ENCODE peak calls at places on chromosomes 11 and 22, in nine cellular contexts. One of them, this sample, is unnamed.

GRCh38 chr11:126282361-126282741 is 542 bp upstream of the TIRAP start:
- DNase-seq in activated CD4-positive, alpha-beta T cell treated with anti-CD3 and anti-CD28 coated beads for 48 hours: peak
- DNase-seq in nucleus accumbens: peak
- DNase-seq in progenitor cell of endocrine pancreas: peak
- DNase-seq in CD4-positive, alpha-beta T cell: peak
- DNase-seq in stimulated activated CD4-positive, alpha-beta T cell treated with anti-CD3 and anti-CD28 coated beads, Interleukin-2, amount 100 ng/mL, for 48 hours: peak
- DNase-seq in foreskin fibroblast: peak
- DNase-seq in Calu3: no peak
- DNase-seq in T-helper 2 cell: peak
- DNase-seq in this sample: peak

GRCh38 chr11:75539459-75540022 is 13.8 kb upstream of the GDPD5 start:
- DNase-seq in activated CD4-positive, alpha-beta T cell treated with anti-CD3 and anti-CD28 coated beads for 48 hours: no peak
- DNase-seq in nucleus accumbens: no peak
- DNase-seq in progenitor cell of endocrine pancreas: no peak
- DNase-seq in CD4-positive, alpha-beta T cell: no peak
- DNase-seq in stimulated activated CD4-positive, alpha-beta T cell treated with anti-CD3 and anti-CD28 coated beads, Interleukin-2, amount 100 ng/mL, for 48 hours: no peak
- DNase-seq in foreskin fibroblast: no peak
- DNase-seq in Calu3: no peak
- DNase-seq in T-helper 2 cell: no peak
- DNase-seq in this sample: no peak

GRCh38 chr11:62548545-62549335 is 2.1 kb upstream of the AHNAK start:
- DNase-seq in activated CD4-positive, alpha-beta T cell treated with anti-CD3 and anti-CD28 coated beads for 48 hours: no peak
- DNase-seq in nucleus accumbens: no peak
- DNase-seq in progenitor cell of endocrine pancreas: no peak
- DNase-seq in CD4-positive, alpha-beta T cell: no peak
- DNase-seq in stimulated activated CD4-positive, alpha-beta T cell treated with anti-CD3 and anti-CD28 coated beads, Interleukin-2, amount 100 ng/mL, for 48 hours: no peak
- DNase-seq in foreskin fibroblast: no peak
- DNase-seq in Calu3: peak
- DNase-seq in T-helper 2 cell: no peak
- DNase-seq in this sample: no peak

GRCh38 chr22:35480627-35481565 is 59.7 kb upstream of the RASD2 start:
- DNase-seq in activated CD4-positive, alpha-beta T cell treated with anti-CD3 and anti-CD28 coated beads for 48 hours: no peak
- DNase-seq in nucleus accumbens: no peak
- DNase-seq in progenitor cell of endocrine pancreas: no peak
- DNase-seq in CD4-positive, alpha-beta T cell: no peak
- DNase-seq in stimulated activated CD4-positive, alpha-beta T cell treated with anti-CD3 and anti-CD28 coated beads, Interleukin-2, amount 100 ng/mL, for 48 hours: no peak
- DNase-seq in foreskin fibroblast: no peak
- DNase-seq in Calu3: peak
- DNase-seq in T-helper 2 cell: no peak
- DNase-seq in this sample: no peak

GRCh38 chr11:83047515-83048225 is 24.0 kb downstream of the RAB30 start:
- DNase-seq in activated CD4-positive, alpha-beta T cell treated with anti-CD3 and anti-CD28 coated beads for 48 hours: no peak
- DNase-seq in nucleus accumbens: no peak
- DNase-seq in progenitor cell of endocrine pancreas: no peak
- DNase-seq in CD4-positive, alpha-beta T cell: no peak
- DNase-seq in stimulated activated CD4-positive, alpha-beta T cell treated with anti-CD3 and anti-CD28 coated beads, Interleukin-2, amount 100 ng/mL, for 48 hours: no peak
- DNase-seq in foreskin fibroblast: no peak
- DNase-seq in Calu3: no peak
- DNase-seq in T-helper 2 cell: no peak
- DNase-seq in this sample: no peak

GRCh38 chr11:68430801-68431200 is 29.8 kb upstream of the PPP6R3 start:
- DNase-seq in activated CD4-positive, alpha-beta T cell treated with anti-CD3 and anti-CD28 coated beads for 48 hours: no peak
- DNase-seq in nucleus accumbens: no peak
- DNase-seq in progenitor cell of endocrine pancreas: no peak
- DNase-seq in CD4-positive, alpha-beta T cell: no peak
- DNase-seq in stimulated activated CD4-positive, alpha-beta T cell treated with anti-CD3 and anti-CD28 coated beads, Interleukin-2, amount 100 ng/mL, for 48 hours: no peak
- DNase-seq in foreskin fibroblast: no peak
- DNase-seq in Calu3: peak
- DNase-seq in T-helper 2 cell: no peak
- DNase-seq in this sample: no peak

GRCh38 chr11:133516845-133517244 is 15.5 kb downstream of the OPCML start:
- DNase-seq in activated CD4-positive, alpha-beta T cell treated with anti-CD3 and anti-CD28 coated beads for 48 hours: no peak
- DNase-seq in nucleus accumbens: no peak
- DNase-seq in progenitor cell of endocrine pancreas: no peak
- DNase-seq in CD4-positive, alpha-beta T cell: no peak
- DNase-seq in stimulated activated CD4-positive, alpha-beta T cell treated with anti-CD3 and anti-CD28 coated beads, Interleukin-2, amount 100 ng/mL, for 48 hours: no peak
- DNase-seq in foreskin fibroblast: no peak
- DNase-seq in Calu3: no peak
- DNase-seq in T-helper 2 cell: no peak
- DNase-seq in this sample: no peak

GRCh38 chr11:11444800-11445126 is 91.7 kb upstream of the CSNK2A3 start:
- DNase-seq in activated CD4-positive, alpha-beta T cell treated with anti-CD3 and anti-CD28 coated beads for 48 hours: no peak
- DNase-seq in nucleus accumbens: no peak
- DNase-seq in progenitor cell of endocrine pancreas: no peak
- DNase-seq in CD4-positive, alpha-beta T cell: no peak
- DNase-seq in stimulated activated CD4-positive, alpha-beta T cell treated with anti-CD3 and anti-CD28 coated beads, Interleukin-2, amount 100 ng/mL, for 48 hours: no peak
- DNase-seq in foreskin fibroblast: no peak
- DNase-seq in Calu3: no peak
- DNase-seq in T-helper 2 cell: no peak
- DNase-seq in this sample: no peak

GRCh38 chr11:29251738-29252137 is 765.1 kb downstream of the KCNA4 start:
- DNase-seq in activated CD4-positive, alpha-beta T cell treated with anti-CD3 and anti-CD28 coated beads for 48 hours: no peak
- DNase-seq in nucleus accumbens: no peak
- DNase-seq in progenitor cell of endocrine pancreas: no peak
- DNase-seq in CD4-positive, alpha-beta T cell: no peak
- DNase-seq in stimulated activated CD4-positive, alpha-beta T cell treated with anti-CD3 and anti-CD28 coated beads, Interleukin-2, amount 100 ng/mL, for 48 hours: no peak
- DNase-seq in foreskin fibroblast: no peak
- DNase-seq in Calu3: no peak
- DNase-seq in T-helper 2 cell: no peak
- DNase-seq in this sample: no peak

GRCh38 chr22:45284705-45285305 is at the start of gene UPK3A:
- DNase-seq in activated CD4-positive, alpha-beta T cell treated with anti-CD3 and anti-CD28 coated beads for 48 hours: peak
- DNase-seq in nucleus accumbens: no peak
- DNase-seq in progenitor cell of endocrine pancreas: peak
- DNase-seq in CD4-positive, alpha-beta T cell: peak
- DNase-seq in stimulated activated CD4-positive, alpha-beta T cell treated with anti-CD3 and anti-CD28 coated beads, Interleukin-2, amount 100 ng/mL, for 48 hours: peak
- DNase-seq in foreskin fibroblast: no peak
- DNase-seq in Calu3: peak
- DNase-seq in T-helper 2 cell: peak
- DNase-seq in this sample: peak

GRCh38 chr11:83282084-83282716 is 4.0 kb downstream of the CCDC90B start:
- DNase-seq in activated CD4-positive, alpha-beta T cell treated with anti-CD3 and anti-CD28 coated beads for 48 hours: no peak
- DNase-seq in nucleus accumbens: no peak
- DNase-seq in progenitor cell of endocrine pancreas: no peak
- DNase-seq in CD4-positive, alpha-beta T cell: no peak
- DNase-seq in stimulated activated CD4-positive, alpha-beta T cell treated with anti-CD3 and anti-CD28 coated beads, Interleukin-2, amount 100 ng/mL, for 48 hours: no peak
- DNase-seq in foreskin fibroblast: no peak
- DNase-seq in Calu3: no peak
- DNase-seq in T-helper 2 cell: no peak
- DNase-seq in this sample: no peak

GRCh38 chr11:121886005-121886739 is 229.8 kb downstream of the BLID start:
- DNase-seq in activated CD4-positive, alpha-beta T cell treated with anti-CD3 and anti-CD28 coated beads for 48 hours: no peak
- DNase-seq in nucleus accumbens: no peak
- DNase-seq in progenitor cell of endocrine pancreas: no peak
- DNase-seq in CD4-positive, alpha-beta T cell: no peak
- DNase-seq in stimulated activated CD4-positive, alpha-beta T cell treated with anti-CD3 and anti-CD28 coated beads, Interleukin-2, amount 100 ng/mL, for 48 hours: no peak
- DNase-seq in foreskin fibroblast: no peak
- DNase-seq in Calu3: no peak
- DNase-seq in T-helper 2 cell: no peak
- DNase-seq in this sample: no peak

GRCh38 chr11:1275021-1275420 is 34.4 kb downstream of the TOLLIP start:
- DNase-seq in activated CD4-positive, alpha-beta T cell treated with anti-CD3 and anti-CD28 coated beads for 48 hours: no peak
- DNase-seq in nucleus accumbens: no peak
- DNase-seq in progenitor cell of endocrine pancreas: no peak
- DNase-seq in CD4-positive, alpha-beta T cell: no peak
- DNase-seq in stimulated activated CD4-positive, alpha-beta T cell treated with anti-CD3 and anti-CD28 coated beads, Interleukin-2, amount 100 ng/mL, for 48 hours: no peak
- DNase-seq in foreskin fibroblast: no peak
- DNase-seq in Calu3: no peak
- DNase-seq in T-helper 2 cell: no peak
- DNase-seq in this sample: no peak

GRCh38 chr11:18705651-18706281 is 7.2 kb downstream of the TMEM86A start:
- DNase-seq in activated CD4-positive, alpha-beta T cell treated with anti-CD3 and anti-CD28 coated beads for 48 hours: peak
- DNase-seq in nucleus accumbens: no peak
- DNase-seq in progenitor cell of endocrine pancreas: no peak
- DNase-seq in CD4-positive, alpha-beta T cell: no peak
- DNase-seq in stimulated activated CD4-positive, alpha-beta T cell treated with anti-CD3 and anti-CD28 coated beads, Interleukin-2, amount 100 ng/mL, for 48 hours: no peak
- DNase-seq in foreskin fibroblast: no peak
- DNase-seq in Calu3: no peak
- DNase-seq in T-helper 2 cell: no peak
- DNase-seq in this sample: peak

GRCh38 chr22:27113211-27114030 is 456.0 kb downstream of the MIAT start:
- DNase-seq in activated CD4-positive, alpha-beta T cell treated with anti-CD3 and anti-CD28 coated beads for 48 hours: peak
- DNase-seq in nucleus accumbens: no peak
- DNase-seq in progenitor cell of endocrine pancreas: no peak
- DNase-seq in CD4-positive, alpha-beta T cell: no peak
- DNase-seq in stimulated activated CD4-positive, alpha-beta T cell treated with anti-CD3 and anti-CD28 coated beads, Interleukin-2, amount 100 ng/mL, for 48 hours: no peak
- DNase-seq in foreskin fibroblast: peak
- DNase-seq in Calu3: peak
- DNase-seq in T-helper 2 cell: no peak
- DNase-seq in this sample: no peak

GRCh38 chr11:70677232-70677916 is 279.0 kb downstream of the CTTN start:
- DNase-seq in activated CD4-positive, alpha-beta T cell treated with anti-CD3 and anti-CD28 coated beads for 48 hours: no peak
- DNase-seq in nucleus accumbens: no peak
- DNase-seq in progenitor cell of endocrine pancreas: no peak
- DNase-seq in CD4-positive, alpha-beta T cell: no peak
- DNase-seq in stimulated activated CD4-positive, alpha-beta T cell treated with anti-CD3 and anti-CD28 coated beads, Interleukin-2, amount 100 ng/mL, for 48 hours: no peak
- DNase-seq in foreskin fibroblast: no peak
- DNase-seq in Calu3: no peak
- DNase-seq in T-helper 2 cell: no peak
- DNase-seq in this sample: no peak

This sample was measured in stimulated activated naive CD8-positive, alpha-beta T cell treated with anti-CD3 and anti-CD28 coated beads, Interleukin-15, Interleukin-2, amounts not matched to agents 100 U/mL and 50 U/mL, for 24 hours.